ENCODE peak calls at places on chromosomes 11 and 22, in nine cellular contexts. G is transverse colon, O is left ventricle myocardium inferior, J is WERI-Rb-1, B is GM13976, C is neural crest cell, M is cardiac fibroblast, W is astrocyte of the spinal cord, E is fibroblast of villous mesenchyme. U is an unnamed sample.

GRCh38 chr11:68081691-68082090 is 39.5 kb downstream of the CHKA start:
- DNase-seq in W (peak), M (no peak), C (no peak), E (no peak), J (no peak), B (no peak), O (no peak), G (no peak), U (no peak)

GRCh38 chr22:40524392-40525249 is 111.9 kb downstream of the MRTFA start:
- DNase-seq in G (no peak), C (no peak), E (peak), W (no peak), M (peak), B (no peak), J (no peak), O (no peak), U (no peak)

GRCh38 chr11:88105952-88106351 is 69.3 kb downstream of the RAB38 start:
- DNase-seq in E (no peak), J (no peak), W (no peak), B (no peak), G (no peak), C (no peak), M (no peak), O (no peak), U (no peak)

GRCh38 chr22:40661661-40662060 is 17.6 kb upstream of the MCHR1 start:
- DNase-seq in B (no peak), W (no peak), M (no peak), C (no peak), G (no peak), O (no peak), E (no peak), J (no peak), U (no peak)

GRCh38 chr11:126007263-126007662 is 55.4 kb downstream of the CDON start:
- DNase-seq in E (peak), C (no peak), O (no peak), J (no peak), W (peak), M (peak), G (no peak), B (no peak), U (no peak)

GRCh38 chr11:122772945-122773344 is 65.4 kb upstream of the CRTAM start:
- DNase-seq in W (peak), E (peak), J (no peak), B (no peak), O (no peak), G (no peak), C (no peak), M (peak), U (no peak)

GRCh38 chr11:118098996-118099837 is 12.5 kb upstream of the SMIM35 start:
- DNase-seq in B (no peak), O (no peak), M (no peak), C (no peak), G (no peak), E (no peak), J (peak), W (no peak), U (peak)

GRCh38 chr11:110095554-110095953 is 2.4 kb downstream of the ZC3H12C start:
- DNase-seq in M (peak), C (no peak), B (no peak), J (no peak), E (no peak), G (no peak), W (no peak), O (no peak), U (no peak)

GRCh38 chr22:49973018-49973965 is 12.7 kb downstream of the PIM3 start:
- DNase-seq in J (no peak), G (no peak), B (no peak), M (no peak), W (no peak), C (no peak), E (no peak), O (no peak), U (no peak)

GRCh38 chr22:37571258-37571991 is 8.5 kb downstream of the LGALS2 start:
- DNase-seq in W (peak), E (no peak), O (no peak), B (no peak), C (no peak), G (no peak), J (no peak), M (peak), U (no peak)

GRCh38 chr11:64898076-64898445 is 18.9 kb downstream of the ATG2A start:
- DNase-seq in O (no peak), B (no peak), W (no peak), M (no peak), J (no peak), C (no peak), G (no peak), E (no peak), U (no peak)

GRCh38 chr11:124898711-124899110 is 1.0 kb upstream of the ROBO4 start:
- DNase-seq in G (no peak), M (peak), E (peak), C (no peak), W (no peak), J (no peak), B (no peak), O (no peak), U (no peak)

GRCh38 chr11:44670814-44671213 is 55.9 kb upstream of the TSPAN18 start:
- DNase-seq in B (no peak), O (no peak), G (no peak), M (no peak), W (no peak), E (no peak), C (no peak), J (no peak), U (no peak)

GRCh38 chr11:116782728-116783127 is 5.1 kb downstream of the ZPR1 start:
- DNase-seq in O (no peak), C (no peak), M (peak), E (peak), W (peak), G (no peak), B (peak), J (no peak), U (no peak)

GRCh38 chr11:73478737-73479347 is 102.6 kb downstream of the RELT start:
- DNase-seq in E (peak), G (no peak), C (no peak), B (no peak), M (peak), O (no peak), J (no peak), W (peak), U (no peak)

GRCh38 chr11:78806214-78807004 is 231.7 kb upstream of the NARS2 start:
- DNase-seq in J (no peak), W (peak), G (no peak), O (no peak), E (no peak), M (peak), B (no peak), C (no peak), U (no peak)

GRCh38 chr22:35258144-35258988 is 1.1 kb downstream of the HMGXB4 start:
- DNase-seq in B (no peak), E (peak), G (peak), J (no peak), C (peak), M (peak), O (no peak), W (peak), U (no peak)

GRCh38 chr11:62689421-62690183 is at the start of gene LRRN4CL:
- DNase-seq in G (peak), M (peak), W (peak), O (peak), B (no peak), E (peak), C (no peak), J (no peak), U (no peak)

DNA sequence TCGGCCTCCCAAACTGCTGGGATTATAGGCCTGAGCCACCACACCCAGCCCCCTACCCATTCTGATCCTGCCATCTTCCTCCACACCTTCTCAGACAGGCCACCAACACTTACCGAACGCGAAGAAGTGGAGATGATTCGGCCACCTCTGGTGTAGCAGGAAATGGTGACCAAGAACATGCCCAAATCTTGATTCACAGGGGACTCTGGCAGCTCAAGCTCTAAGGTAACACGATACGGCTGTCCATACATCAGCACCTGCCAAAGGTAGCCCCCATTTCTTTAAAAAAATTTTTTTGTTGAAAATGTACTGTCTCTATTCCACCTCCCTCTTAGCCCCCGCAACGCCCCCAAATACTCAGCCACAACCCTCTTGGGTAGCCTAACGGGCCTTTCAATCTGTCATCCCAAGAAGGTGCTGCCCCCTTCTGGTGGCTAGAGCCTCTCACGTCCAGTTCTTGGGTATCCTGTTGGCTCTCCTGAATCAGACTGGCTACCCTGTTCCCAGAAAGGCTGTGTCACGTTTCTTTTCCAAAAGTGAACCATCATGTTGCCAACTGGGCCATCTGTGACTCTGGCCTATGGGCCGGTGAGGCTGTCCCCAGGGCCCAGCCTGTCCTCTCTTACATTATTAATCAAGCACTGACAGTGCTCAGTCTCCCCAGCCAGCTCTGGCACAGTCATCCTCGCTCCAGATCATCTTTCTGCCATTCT is 5.3 kb upstream of the LRRN4CL start:
- DNase-seq in E (peak), C (peak), M (peak), W (peak), J (peak), B (peak), G (peak), O (peak), U (peak)
- TF ChIP-seq CTCF in E (peak), C (peak), M (peak), W (peak), J (peak), B (peak), G (peak), O (peak), U (peak)

GRCh38 chr11:83235825-83236224 is 42.3 kb downstream of the ANKRD42 start:
- DNase-seq in E (peak), B (no peak), J (no peak), O (no peak), G (no peak), C (no peak), M (peak), W (no peak), U (no peak)

GRCh38 chr11:83238111-83238510 is 44.6 kb downstream of the ANKRD42 start:
- DNase-seq in W (no peak), J (no peak), G (no peak), E (peak), M (no peak), B (no peak), C (no peak), O (no peak), U (no peak)

DNA sequence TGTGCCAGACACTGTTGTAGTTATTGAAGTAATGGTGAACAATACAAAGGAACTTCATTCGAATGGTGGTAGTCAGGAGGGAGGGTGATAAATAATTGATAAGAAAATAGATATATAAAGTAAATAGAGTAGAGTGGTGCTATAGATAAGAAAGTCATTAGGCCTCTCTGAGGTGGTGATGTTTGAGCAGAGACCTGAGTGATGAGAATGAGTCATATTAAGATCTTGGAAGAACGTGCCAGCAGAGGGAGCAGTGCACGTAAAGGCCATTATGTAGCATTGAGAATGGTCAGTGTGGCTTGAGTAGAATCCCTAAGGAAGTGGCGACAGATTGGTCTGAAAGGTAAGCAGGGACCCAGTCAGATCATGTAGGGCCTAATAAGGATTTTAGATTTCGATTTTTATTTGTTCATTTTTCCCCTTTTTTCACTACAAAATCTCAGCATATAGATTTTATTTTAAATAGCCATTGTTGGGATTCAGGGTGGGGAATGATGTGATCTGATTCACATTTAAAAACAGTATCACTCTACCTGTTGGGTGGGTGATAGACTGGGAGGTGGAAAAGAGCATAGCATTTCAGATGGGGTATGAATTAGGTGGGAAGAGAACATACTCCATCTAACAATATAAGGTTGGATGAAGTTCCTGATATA is 44.7 kb downstream of the CCDC90B start:
- DNase-seq in J (peak), M (peak), G (peak), W (peak), E (peak), B (peak), C (peak), O (no peak), U (peak)
- TF ChIP-seq CTCF in J (peak), M (peak), G (peak), W (peak), E (peak), B (peak), C (peak), O (peak), U (peak)

GRCh38 chr11:84558085-84558905 is 1068.8 kb downstream of the DLG2 start:
- DNase-seq in G (peak), C (peak), O (no peak), J (peak), E (peak), M (peak), B (peak), W (peak), U (peak)

GRCh38 chr11:84564180-84564866 is 1062.8 kb downstream of the DLG2 start:
- DNase-seq in E (peak), M (peak), G (peak), O (no peak), B (peak), W (peak), J (peak), C (peak), U (peak)

GRCh38 chr11:84564867-84565184 is 1062.3 kb downstream of the DLG2 start:
- DNase-seq in G (no peak), O (no peak), C (no peak), E (no peak), J (no peak), M (no peak), W (no peak), B (no peak), U (no peak)

GRCh38 chr11:84566681-84567080 is 1060.5 kb downstream of the DLG2 start:
- DNase-seq in M (no peak), O (no peak), W (no peak), B (no peak), C (no peak), G (no peak), E (no peak), J (no peak), U (no peak)

DNA sequence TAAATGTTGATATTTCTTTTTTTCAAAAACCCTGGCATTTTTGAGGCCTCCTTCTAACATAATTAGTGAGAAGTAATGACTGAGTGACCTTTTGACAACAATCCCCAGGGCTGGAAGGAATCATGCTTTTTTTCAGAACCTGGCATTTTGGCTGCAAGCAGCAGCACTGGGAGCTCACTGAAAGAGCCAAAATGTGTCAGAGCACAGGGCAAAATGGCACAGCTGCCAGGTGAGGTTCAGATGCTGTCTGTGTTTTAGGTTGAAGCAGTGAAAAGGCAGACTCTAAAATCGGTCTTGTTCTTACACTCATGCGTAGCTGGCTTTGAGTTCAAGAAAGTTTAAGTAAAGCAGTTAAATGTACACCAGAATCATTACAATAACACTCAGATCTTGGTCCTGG is 1063.8 kb downstream of the DLG2 start:
- DNase-seq in J (no peak), B (no peak), O (no peak), M (no peak), W (no peak), C (no peak), E (no peak), G (no peak), U (no peak)
- TF ChIP-seq CTCF in J (no peak), B (no peak), O (no peak), M (no peak), W (no peak), C (no peak), E (no peak), G (no peak), U (no peak)

GRCh38 chr11:8209208-8209807 is 40.5 kb upstream of the RIC3 start:
- DNase-seq in M (no peak), E (no peak), C (no peak), B (no peak), O (peak), W (no peak), G (no peak), J (no peak), U (no peak)
- TF ChIP-seq CTCF in M (peak), E (peak), C (peak), B (peak), O (peak), W (peak), G (peak), J (peak), U (peak)

DNA sequence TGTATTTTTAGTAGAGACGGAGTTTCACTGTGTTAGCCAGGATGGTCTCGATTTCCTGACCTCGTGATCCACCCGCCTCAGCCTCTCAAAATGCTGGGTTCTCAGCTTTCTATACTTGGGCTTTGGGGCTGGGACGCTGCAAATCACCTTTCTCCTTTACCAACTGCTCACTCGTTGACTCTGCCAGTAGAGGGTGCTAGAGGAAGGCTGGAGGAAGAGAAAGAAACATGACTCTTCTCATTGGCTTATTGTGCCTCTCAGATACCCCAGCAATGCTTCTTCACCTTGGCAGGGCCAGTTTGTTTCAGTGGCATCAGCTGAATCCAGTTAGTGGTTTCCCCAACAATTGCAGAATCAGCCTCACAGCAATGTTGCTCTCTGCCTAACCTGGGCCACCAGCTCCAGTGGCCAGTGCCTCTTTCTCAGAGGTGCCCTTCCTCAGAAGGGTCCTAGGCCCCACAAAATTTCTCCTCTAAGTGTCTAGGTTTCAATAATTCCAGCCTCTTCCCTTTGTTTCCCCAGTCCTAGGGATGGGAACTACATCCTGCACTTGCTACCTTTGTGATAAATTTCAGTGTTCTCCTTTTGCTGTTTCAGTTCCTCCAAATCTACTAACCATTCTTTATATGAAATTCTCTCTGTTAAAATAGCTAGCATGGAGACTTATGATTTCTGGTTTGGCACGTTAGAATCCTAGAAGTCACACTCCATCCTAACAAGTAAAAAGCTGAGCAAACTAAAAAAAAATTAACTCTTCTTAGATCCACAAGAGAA is 71.5 kb upstream of the VSTM5 start:
- DNase-seq in C (peak), W (peak), G (peak), J (peak), O (no peak), E (peak), B (peak), M (peak), U (peak)
- TF ChIP-seq CTCF in C (peak), W (peak), G (peak), J (peak), O (peak), E (peak), B (peak), M (peak), U (peak)

GRCh38 chr11:81569999-81570398 is 1163.7 kb downstream of the FAM181B start:
- DNase-seq in E (no peak), O (no peak), G (no peak), B (no peak), J (no peak), M (no peak), C (no peak), W (no peak), U (no peak)
- TF ChIP-seq CTCF in E (no peak), O (no peak), G (no peak), B (no peak), J (no peak), M (no peak), C (peak), W (no peak), U (peak)

DNA sequence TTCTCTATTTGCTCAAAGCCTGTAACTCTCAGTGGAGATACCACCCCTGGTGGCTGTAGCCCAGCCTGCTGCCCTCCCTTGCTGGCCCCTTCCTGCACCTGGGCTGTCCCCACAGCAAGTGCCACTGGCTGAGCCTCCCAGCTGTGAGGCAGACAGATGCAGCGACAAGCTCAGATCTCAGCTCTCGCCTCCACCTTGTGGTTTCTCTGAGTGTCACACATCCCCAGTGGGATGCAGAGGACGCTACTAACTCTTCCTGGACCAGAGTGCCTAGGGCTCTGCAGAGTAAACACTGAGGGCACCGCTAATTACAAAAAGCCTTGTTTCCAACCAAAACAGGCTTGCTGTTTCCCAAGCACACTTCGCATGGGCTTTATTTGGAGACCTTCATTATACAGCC is 8.9 kb downstream of the YPEL1 start:
- DNase-seq in E (peak), G (peak), C (peak), O (no peak), W (no peak), J (peak), M (no peak), B (peak), U (peak)
- TF ChIP-seq CTCF in E (peak), G (no peak), C (peak), O (no peak), W (peak), J (peak), M (peak), B (peak), U (peak)

DNA sequence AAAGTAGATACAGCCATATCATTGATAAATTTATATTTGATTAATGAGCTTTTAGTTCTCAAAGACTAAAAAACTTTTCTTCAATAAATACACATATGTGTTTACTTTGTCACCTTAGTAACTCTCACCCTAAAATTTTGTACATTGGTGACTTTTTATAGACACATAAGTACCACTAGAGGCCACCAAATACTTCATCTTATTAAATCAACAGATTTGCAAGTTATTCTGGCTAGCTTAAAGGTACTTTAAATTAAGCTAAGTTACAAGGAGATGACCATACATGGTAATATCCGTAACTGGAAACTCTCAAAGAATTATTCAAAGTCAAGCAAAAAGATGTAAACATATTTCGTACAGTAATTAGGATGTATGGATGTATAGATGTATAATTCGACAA is 112.2 kb downstream of the SBF2 start:
- DNase-seq in O (no peak), G (no peak), W (peak), B (peak), J (no peak), E (peak), M (peak), C (no peak), U (no peak)
- TF ChIP-seq CTCF in O (peak), G (peak), W (peak), B (no peak), J (no peak), E (peak), M (no peak), C (peak), U (peak)